ENCODE peak calls at places on chromosomes 6 and 20, in nine cellular contexts. One of them, this sample, is unnamed.

GRCh38 chr20:51752343-51752951 is 15.7 kb downstream of the ATP9A start:
- DNase-seq in NCI-H1105: no peak
- DNase-seq in stimulated activated CD4-positive, alpha-beta T cell treated with anti-CD3 and anti-CD28 coated beads, Interleukin-4, amount 100 ng/mL, for 4 hours: no peak
- DNase-seq in NCI-H748 treated with DMSO at 0.1 percent for 48 hours: no peak
- DNase-seq in occipital lobe: no peak
- DNase-seq in EH: peak; percentile 95
- DNase-seq in cardiac fibroblast: peak; percentile 82
- DNase-seq in endothelial cell: no peak
- DNase-seq in DMS153: no peak
- DNase-seq in this sample: no peak

GRCh38 chr6:692356-692851 is 535 bp downstream of the EXOC2 start:
- DNase-seq in cardiac fibroblast: peak; percentile 50
- DNase-seq in endothelial cell: peak; percentile 58
- DNase-seq in occipital lobe: peak; percentile 25
- DNase-seq in stimulated activated CD4-positive, alpha-beta T cell treated with anti-CD3 and anti-CD28 coated beads, Interleukin-4, amount 100 ng/mL, for 4 hours: peak; percentile 73
- DNase-seq in NCI-H748 treated with DMSO at 0.1 percent for 48 hours: peak; percentile 68
- DNase-seq in EH: peak; percentile 48
- DNase-seq in NCI-H1105: peak; percentile 54
- DNase-seq in DMS153: no peak
- DNase-seq in this sample: peak; percentile 62

GRCh38 chr6:37628611-37629320 is 68.9 kb downstream of the MDGA1 start:
- DNase-seq in EH: peak; percentile 64
- DNase-seq in DMS153: no peak
- DNase-seq in endothelial cell: no peak
- DNase-seq in cardiac fibroblast: peak; percentile 63
- DNase-seq in stimulated activated CD4-positive, alpha-beta T cell treated with anti-CD3 and anti-CD28 coated beads, Interleukin-4, amount 100 ng/mL, for 4 hours: no peak
- DNase-seq in NCI-H1105: no peak
- DNase-seq in NCI-H748 treated with DMSO at 0.1 percent for 48 hours: no peak
- DNase-seq in occipital lobe: peak; percentile 33
- DNase-seq in this sample: no peak

GRCh38 chr6:152529364-152529763 is 107.8 kb downstream of the SYNE1 start:
- DNase-seq in cardiac fibroblast: peak; percentile 50
- DNase-seq in NCI-H1105: no peak
- DNase-seq in occipital lobe: no peak
- DNase-seq in NCI-H748 treated with DMSO at 0.1 percent for 48 hours: no peak
- DNase-seq in DMS153: no peak
- DNase-seq in stimulated activated CD4-positive, alpha-beta T cell treated with anti-CD3 and anti-CD28 coated beads, Interleukin-4, amount 100 ng/mL, for 4 hours: no peak
- DNase-seq in endothelial cell: no peak
- DNase-seq in EH: peak; percentile 67
- DNase-seq in this sample: no peak

GRCh38 chr6:89375427-89375868 is 22.9 kb upstream of the UBE2J1 start:
- DNase-seq in stimulated activated CD4-positive, alpha-beta T cell treated with anti-CD3 and anti-CD28 coated beads, Interleukin-4, amount 100 ng/mL, for 4 hours: no peak
- DNase-seq in NCI-H748 treated with DMSO at 0.1 percent for 48 hours: peak; percentile 74
- DNase-seq in DMS153: peak; percentile 96
- DNase-seq in occipital lobe: no peak
- DNase-seq in NCI-H1105: peak; percentile 88
- DNase-seq in endothelial cell: peak; percentile 61
- DNase-seq in EH: no peak
- DNase-seq in cardiac fibroblast: peak; percentile 5
- DNase-seq in this sample: peak; percentile 89

GRCh38 chr20:58810879-58811250 is 39.8 kb downstream of the GNAS-AS1 start:
- DNase-seq in EH: no peak
- DNase-seq in stimulated activated CD4-positive, alpha-beta T cell treated with anti-CD3 and anti-CD28 coated beads, Interleukin-4, amount 100 ng/mL, for 4 hours: no peak
- DNase-seq in cardiac fibroblast: no peak
- DNase-seq in NCI-H748 treated with DMSO at 0.1 percent for 48 hours: no peak
- DNase-seq in occipital lobe: no peak
- DNase-seq in DMS153: no peak
- DNase-seq in endothelial cell: no peak
- DNase-seq in NCI-H1105: no peak
- DNase-seq in this sample: no peak

GRCh38 chr6:41132254-41132653 is 21.9 kb downstream of the TREML1 start:
- DNase-seq in endothelial cell: no peak
- DNase-seq in NCI-H748 treated with DMSO at 0.1 percent for 48 hours: no peak
- DNase-seq in cardiac fibroblast: no peak
- DNase-seq in occipital lobe: no peak
- DNase-seq in NCI-H1105: peak; percentile 87
- DNase-seq in DMS153: peak; percentile 31
- DNase-seq in stimulated activated CD4-positive, alpha-beta T cell treated with anti-CD3 and anti-CD28 coated beads, Interleukin-4, amount 100 ng/mL, for 4 hours: no peak
- DNase-seq in EH: no peak
- DNase-seq in this sample: no peak

GRCh38 chr6:47414517-47415167 is 62.9 kb upstream of the CD2AP start:
- DNase-seq in stimulated activated CD4-positive, alpha-beta T cell treated with anti-CD3 and anti-CD28 coated beads, Interleukin-4, amount 100 ng/mL, for 4 hours: no peak
- DNase-seq in cardiac fibroblast: peak; percentile 52
- DNase-seq in endothelial cell: no peak
- DNase-seq in occipital lobe: no peak
- DNase-seq in DMS153: no peak
- DNase-seq in EH: peak; percentile 50
- DNase-seq in NCI-H1105: no peak
- DNase-seq in NCI-H748 treated with DMSO at 0.1 percent for 48 hours: no peak
- DNase-seq in this sample: peak; percentile 69

GRCh38 chr20:36808317-36809257 is 35.0 kb upstream of the DSN1 start:
- DNase-seq in cardiac fibroblast: peak; percentile 95
- DNase-seq in NCI-H748 treated with DMSO at 0.1 percent for 48 hours: peak; percentile 9
- DNase-seq in occipital lobe: no peak
- DNase-seq in NCI-H1105: no peak
- DNase-seq in EH: peak; percentile 81
- DNase-seq in DMS153: no peak
- DNase-seq in stimulated activated CD4-positive, alpha-beta T cell treated with anti-CD3 and anti-CD28 coated beads, Interleukin-4, amount 100 ng/mL, for 4 hours: peak; percentile 74
- DNase-seq in endothelial cell: peak; percentile 78
- DNase-seq in this sample: peak; percentile 41